ENCODE peak calls at places on chromosomes 7 and 10, in four cellular contexts. X is psoas muscle, B is NCI-H1105, E is H54. U is an unnamed sample.

GRCh38 chr10:124741281-124741921 is 2.8 kb downstream of the FAM53B start:
- DNase-seq in B (no peak), E (peak; percentile 68), X (peak; percentile 91), U (peak; percentile 76)

GRCh38 chr7:27154369-27154768 is 2.0 kb upstream of the HOXA3 start:
- DNase-seq in B (no peak), E (no peak), X (peak; percentile 44), U (no peak)

GRCh38 chr10:5560844-5561703 is 36.3 kb downstream of the CALML3 start:
- DNase-seq in X (peak; percentile 36), E (no peak), B (no peak), U (no peak)

GRCh38 chr10:80579849-80580645 is 42.3 kb downstream of the SH2D4B start:
- DNase-seq in X (no peak), B (no peak), E (no peak), U (no peak)

GRCh38 chr10:93458821-93459257 is 23.3 kb downstream of the MYOF start:
- DNase-seq in E (peak; percentile 81), B (no peak), X (peak; percentile 71), U (peak; percentile 98)

GRCh38 chr7:24834150-24834798 is 77.0 kb upstream of the GSDME start:
- DNase-seq in B (no peak), E (no peak), X (peak; percentile 52), U (no peak)

GRCh38 chr7:157513682-157514081 is 176.9 kb downstream of the DNAJB6 start:
- DNase-seq in B (no peak), X (no peak), E (no peak), U (no peak)

GRCh38 chr7:36159618-36160017 is 6.6 kb downstream of the EEPD1 start:
- DNase-seq in E (no peak), X (no peak), B (no peak), U (no peak)

GRCh38 chr7:66070222-66070621 is 5.4 kb upstream of the ASL start:
- DNase-seq in E (no peak), X (no peak), B (no peak), U (no peak)

GRCh38 chr10:127012769-127013152 is 107.5 kb downstream of the DOCK1 start:
- DNase-seq in X (peak; percentile 82), B (peak; percentile 9), E (peak; percentile 18), U (no peak)

GRCh38 chr7:141355057-141355456 is 196.2 kb upstream of the AGK start:
- DNase-seq in X (no peak), B (no peak), E (peak; percentile 26), U (peak; percentile 25)

GRCh38 chr7:83852136-83852535 is 203.2 kb upstream of the SEMA3E start:
- DNase-seq in B (no peak), E (no peak), X (no peak), U (no peak)

GRCh38 chr7:1693991-1694524 is 24.0 kb downstream of the ELFN1 start:
- DNase-seq in X (peak; percentile 39), E (no peak), B (no peak), U (no peak)

GRCh38 chr10:227014-227413 is 91.8 kb downstream of the ZMYND11 start:
- DNase-seq in X (no peak), E (no peak), B (no peak), U (no peak)

GRCh38 chr7:137591444-137591843 is 247.9 kb upstream of the PTN start:
- DNase-seq in E (no peak), X (no peak), B (no peak), U (peak; percentile 1)

GRCh38 chr10:110530131-110530831 is 32.6 kb downstream of the DUSP5 start:
- DNase-seq in B (no peak), X (peak; percentile 81), E (peak; percentile 68), U (peak; percentile 72)

GRCh38 chr7:5797716-5798115 is 16.3 kb upstream of the RNF216 start:
- DNase-seq in X (no peak), B (no peak), E (no peak), U (no peak)

GRCh38 chr10:125457406-125457805 is 225.6 kb downstream of the TEX36 start:
- DNase-seq in B (no peak), E (no peak), X (no peak), U (no peak)

GRCh38 chr7:104643587-104644217 is 315.3 kb downstream of the LHFPL3 start:
- DNase-seq in B (no peak), X (no peak), E (peak; percentile 11), U (no peak)

GRCh38 chr10:131576341-131577177 is 265.0 kb upstream of the TCERG1L start:
- DNase-seq in B (no peak), X (no peak), E (no peak), U (no peak)

GRCh38 chr7:103576616-103577015 is 130.6 kb upstream of the SLC26A5 start:
- DNase-seq in B (no peak), E (no peak), X (no peak), U (no peak)

GRCh38 chr7:121797283-121798037 is 75.5 kb upstream of the PTPRZ1 start:
- DNase-seq in E (no peak), B (no peak), X (no peak), U (no peak)

GRCh38 chr7:70525991-70526390 is 606.0 kb upstream of the GALNT17 start:
- DNase-seq in B (no peak), E (no peak), X (no peak), U (no peak)

GRCh38 chr7:74289660-74290589 is 718 bp downstream of the CLIP2 start:
- DNase-seq in B (peak; percentile 6), X (peak; percentile 61), E (peak; percentile 71), U (no peak)

GRCh38 chr10:96858038-96858705 is 26.1 kb downstream of the LCOR start:
- DNase-seq in B (no peak), X (no peak), E (no peak), U (no peak)

GRCh38 chr7:137696376-137696775 is 150.4 kb downstream of the DGKI start:
- DNase-seq in B (no peak), X (no peak), E (no peak), U (no peak)